ENCODE peak calls at places on chromosomes 6 and 20, in four cellular contexts. S, G, I and J are unnamed samples.
A peak's percentile ranks its signal among the peaks of the same experiment; 100 is the strongest.

GRCh38 chr20:8964944-8965562 is 103.8 kb upstream of the PLCB4 start:
- DNase-seq in I (no peak), G (no peak), S (no peak), J (no peak)

GRCh38 chr6:38933426-38933825 is 115.2 kb upstream of the GLP1R start:
- DNase-seq in S (peak; percentile 1), G (no peak), I (no peak), J (no peak)

GRCh38 chr6:132122871-132123270 is 171.7 kb upstream of the CCN2 start:
- DNase-seq in G (no peak), S (no peak), I (no peak), J (no peak)

GRCh38 chr6:136502791-136503190 is 47.4 kb downstream of the MAP7 start:
- DNase-seq in S (no peak), G (no peak), I (no peak), J (no peak)

GRCh38 chr6:87183687-87184086 is 28.3 kb downstream of the ZNF292 start:
- DNase-seq in I (no peak), G (no peak), S (peak; percentile 21), J (no peak)

GRCh38 chr6:128412680-128413079 is 107.7 kb downstream of the PTPRK start:
- DNase-seq in G (no peak), I (no peak), S (no peak), J (no peak)

GRCh38 chr20:50765674-50766073 is 29.2 kb upstream of the BCAS4 start:
- DNase-seq in G (no peak), S (no peak), I (no peak), J (no peak)

GRCh38 chr6:124679392-124679791 is 282.8 kb upstream of the RNF217 start:
- DNase-seq in I (no peak), S (no peak), G (no peak), J (no peak)

GRCh38 chr20:21583486-21584168 is 69.8 kb upstream of the NKX2-2 start:
- DNase-seq in I (no peak), G (no peak), S (no peak), J (peak; percentile 96)

GRCh38 chr6:34234667-34235604 is 1.7 kb upstream of the HMGA1 start:
- DNase-seq in S (peak; percentile 47), G (peak; percentile 54), I (no peak), J (no peak)

GRCh38 chr20:11041396-11041795 is 367.6 kb upstream of the JAG1 start:
- DNase-seq in S (no peak), I (no peak), G (no peak), J (no peak)

GRCh38 chr6:42271834-42272805 is 54.5 kb upstream of the MRPS10 start:
- DNase-seq in I (no peak), S (no peak), G (no peak), J (no peak)

GRCh38 chr6:142851601-142852000 is 93.4 kb downstream of the HIVEP2 start:
- DNase-seq in I (no peak), S (peak; percentile 61), G (no peak), J (no peak)

GRCh38 chr20:63495771-63496403 is 3.0 kb downstream of the EEF1A2 start:
- DNase-seq in I (peak; percentile 71), S (peak; percentile 62), G (peak; percentile 42), J (no peak)

GRCh38 chr6:163620670-163621330 is 206.3 kb downstream of the QKI start:
- DNase-seq in I (no peak), S (no peak), G (no peak), J (no peak)

GRCh38 chr6:100622907-100623692 is 158.4 kb upstream of the SIM1 start:
- DNase-seq in G (no peak), S (no peak), I (no peak), J (no peak)

GRCh38 chr6:151070666-151071065 is 169.1 kb upstream of the AKAP12 start:
- DNase-seq in G (no peak), S (no peak), I (no peak), J (no peak)

GRCh38 chr6:158803733-158804143 is 15.4 kb downstream of the EZR start:
- DNase-seq in I (no peak), G (no peak), S (peak; percentile 83), J (no peak)

GRCh38 chr20:40754372-40754943 is 65.4 kb upstream of the MAFB start:
- DNase-seq in I (no peak), S (no peak), G (no peak), J (no peak)

GRCh38 chr6:41072836-41073202 is at the start of gene NFYA:
- DNase-seq in S (no peak), G (no peak), I (peak; percentile 100), J (no peak)

GRCh38 chr20:14406495-14406894 is 69.1 kb upstream of the FLRT3 start:
- DNase-seq in I (no peak), G (no peak), S (no peak), J (no peak)

GRCh38 chr20:58650181-58650775 is 805 bp upstream of the STX16 start:
- DNase-seq in S (peak; percentile 45), G (no peak), I (peak; percentile 50), J (no peak)

GRCh38 chr6:142683688-142684087 is 261.3 kb downstream of the HIVEP2 start:
- DNase-seq in G (no peak), I (no peak), S (no peak), J (no peak)

GRCh38 chr6:107555449-107555848 is 65.5 kb downstream of the SOBP start:
- DNase-seq in I (no peak), G (no peak), S (no peak), J (peak; percentile 62)

GRCh38 chr6:31620586-31621319 is at the start of gene PRRC2A:
- DNase-seq in I (peak; percentile 98), G (peak; percentile 77), S (no peak), J (peak; percentile 43)

GRCh38 chr6:7132398-7132797 is 24.6 kb downstream of the RREB1 start:
- DNase-seq in I (no peak), G (no peak), S (no peak), J (no peak)

GRCh38 chr6:34601706-34602105 is 45.6 kb upstream of the SPDEF start:
- DNase-seq in I (no peak), S (no peak), G (no peak), J (no peak)

GRCh38 chr20:2022163-2022562 is 28.3 kb upstream of the PDYN start:
- DNase-seq in S (no peak), G (no peak), I (no peak), J (no peak)